ENCODE peak calls at places on chromosome 12, in four cellular contexts. One of them, this sample, is unnamed.

GRCh38 chr12:93699271-93700141 is 22.3 kb downstream of the CRADD start:
- DNase-seq in T-helper 2 cell: no peak
- DNase-seq in stimulated activated CD8-positive, alpha-beta memory T cell treated with anti-CD3 and anti-CD28 coated beads, Interleukin-15, amount 100 ng/mL, for 24 hours: no peak
- DNase-seq in progenitor cell of endocrine pancreas: no peak
- DNase-seq in this sample: no peak

GRCh38 chr12:108646597-108647190 is 13.0 kb upstream of the SELPLG start:
- DNase-seq in T-helper 2 cell: no peak
- DNase-seq in stimulated activated CD8-positive, alpha-beta memory T cell treated with anti-CD3 and anti-CD28 coated beads, Interleukin-15, amount 100 ng/mL, for 24 hours: no peak
- DNase-seq in progenitor cell of endocrine pancreas: no peak
- DNase-seq in this sample: no peak

GRCh38 chr12:116150001-116150400 is 127.5 kb downstream of the MED13L start:
- DNase-seq in T-helper 2 cell: no peak
- DNase-seq in stimulated activated CD8-positive, alpha-beta memory T cell treated with anti-CD3 and anti-CD28 coated beads, Interleukin-15, amount 100 ng/mL, for 24 hours: no peak
- DNase-seq in progenitor cell of endocrine pancreas: no peak
- DNase-seq in this sample: no peak

GRCh38 chr12:90652280-90652679 is 302.7 kb downstream of the CCER1 start:
- DNase-seq in T-helper 2 cell: no peak
- DNase-seq in stimulated activated CD8-positive, alpha-beta memory T cell treated with anti-CD3 and anti-CD28 coated beads, Interleukin-15, amount 100 ng/mL, for 24 hours: no peak
- DNase-seq in progenitor cell of endocrine pancreas: no peak
- DNase-seq in this sample: no peak

GRCh38 chr12:81167694-81168093 is 89.8 kb downstream of the ACSS3 start:
- DNase-seq in T-helper 2 cell: no peak
- DNase-seq in stimulated activated CD8-positive, alpha-beta memory T cell treated with anti-CD3 and anti-CD28 coated beads, Interleukin-15, amount 100 ng/mL, for 24 hours: no peak
- DNase-seq in progenitor cell of endocrine pancreas: no peak
- DNase-seq in this sample: no peak

GRCh38 chr12:54060975-54061778 is 7.5 kb downstream of the HOXC4 start:
- DNase-seq in T-helper 2 cell: no peak
- DNase-seq in stimulated activated CD8-positive, alpha-beta memory T cell treated with anti-CD3 and anti-CD28 coated beads, Interleukin-15, amount 100 ng/mL, for 24 hours: no peak
- DNase-seq in progenitor cell of endocrine pancreas: no peak
- DNase-seq in this sample: no peak

GRCh38 chr12:42104784-42105183 is 39.9 kb downstream of the GXYLT1 start:
- DNase-seq in T-helper 2 cell: no peak
- DNase-seq in stimulated activated CD8-positive, alpha-beta memory T cell treated with anti-CD3 and anti-CD28 coated beads, Interleukin-15, amount 100 ng/mL, for 24 hours: no peak
- DNase-seq in progenitor cell of endocrine pancreas: no peak
- DNase-seq in this sample: no peak

GRCh38 chr12:93573552-93574223 is 1.2 kb downstream of the SOCS2 start:
- DNase-seq in T-helper 2 cell: no peak
- DNase-seq in stimulated activated CD8-positive, alpha-beta memory T cell treated with anti-CD3 and anti-CD28 coated beads, Interleukin-15, amount 100 ng/mL, for 24 hours: no peak
- DNase-seq in progenitor cell of endocrine pancreas: no peak
- DNase-seq in this sample: peak

GRCh38 chr12:116000252-116000651 is 277.2 kb downstream of the MED13L start:
- DNase-seq in T-helper 2 cell: no peak
- DNase-seq in stimulated activated CD8-positive, alpha-beta memory T cell treated with anti-CD3 and anti-CD28 coated beads, Interleukin-15, amount 100 ng/mL, for 24 hours: no peak
- DNase-seq in progenitor cell of endocrine pancreas: no peak
- DNase-seq in this sample: no peak

GRCh38 chr12:7869137-7869536 is 3.6 kb downstream of the SLC2A14 start:
- DNase-seq in T-helper 2 cell: no peak
- DNase-seq in stimulated activated CD8-positive, alpha-beta memory T cell treated with anti-CD3 and anti-CD28 coated beads, Interleukin-15, amount 100 ng/mL, for 24 hours: no peak
- DNase-seq in progenitor cell of endocrine pancreas: no peak
- DNase-seq in this sample: no peak

GRCh38 chr12:31931796-31932715 is 27.2 kb upstream of the RESF1 start:
- DNase-seq in T-helper 2 cell: peak
- DNase-seq in stimulated activated CD8-positive, alpha-beta memory T cell treated with anti-CD3 and anti-CD28 coated beads, Interleukin-15, amount 100 ng/mL, for 24 hours: no peak
- DNase-seq in progenitor cell of endocrine pancreas: no peak
- DNase-seq in this sample: no peak

GRCh38 chr12:93061414-93062099 is 132.5 kb upstream of the EEA1 start:
- DNase-seq in T-helper 2 cell: no peak
- DNase-seq in stimulated activated CD8-positive, alpha-beta memory T cell treated with anti-CD3 and anti-CD28 coated beads, Interleukin-15, amount 100 ng/mL, for 24 hours: no peak
- DNase-seq in progenitor cell of endocrine pancreas: no peak
- DNase-seq in this sample: no peak

GRCh38 chr12:103858335-103858734 is 17.3 kb upstream of the NT5DC3 start:
- DNase-seq in T-helper 2 cell: no peak
- DNase-seq in stimulated activated CD8-positive, alpha-beta memory T cell treated with anti-CD3 and anti-CD28 coated beads, Interleukin-15, amount 100 ng/mL, for 24 hours: no peak
- DNase-seq in progenitor cell of endocrine pancreas: no peak
- DNase-seq in this sample: no peak

GRCh38 chr12:53997324-53998173 is 2.4 kb upstream of the HOXC9 start:
- DNase-seq in T-helper 2 cell: no peak
- DNase-seq in stimulated activated CD8-positive, alpha-beta memory T cell treated with anti-CD3 and anti-CD28 coated beads, Interleukin-15, amount 100 ng/mL, for 24 hours: no peak
- DNase-seq in progenitor cell of endocrine pancreas: no peak
- DNase-seq in this sample: peak

GRCh38 chr12:47033081-47033480 is 46.3 kb upstream of the PCED1B start:
- DNase-seq in T-helper 2 cell: no peak
- DNase-seq in stimulated activated CD8-positive, alpha-beta memory T cell treated with anti-CD3 and anti-CD28 coated beads, Interleukin-15, amount 100 ng/mL, for 24 hours: no peak
- DNase-seq in progenitor cell of endocrine pancreas: no peak
- DNase-seq in this sample: no peak

GRCh38 chr12:98274430-98275130 is 240.8 kb upstream of the TMPO start:
- DNase-seq in T-helper 2 cell: no peak
- DNase-seq in stimulated activated CD8-positive, alpha-beta memory T cell treated with anti-CD3 and anti-CD28 coated beads, Interleukin-15, amount 100 ng/mL, for 24 hours: no peak
- DNase-seq in progenitor cell of endocrine pancreas: no peak
- DNase-seq in this sample: no peak

GRCh38 chr12:6294533-6295186 is 15.8 kb upstream of the PLEKHG6 start:
- DNase-seq in T-helper 2 cell: no peak
- DNase-seq in stimulated activated CD8-positive, alpha-beta memory T cell treated with anti-CD3 and anti-CD28 coated beads, Interleukin-15, amount 100 ng/mL, for 24 hours: no peak
- DNase-seq in progenitor cell of endocrine pancreas: no peak
- DNase-seq in this sample: no peak

GRCh38 chr12:124159655-124160054 is 135.2 kb upstream of the RFLNA start:
- DNase-seq in T-helper 2 cell: no peak
- DNase-seq in stimulated activated CD8-positive, alpha-beta memory T cell treated with anti-CD3 and anti-CD28 coated beads, Interleukin-15, amount 100 ng/mL, for 24 hours: no peak
- DNase-seq in progenitor cell of endocrine pancreas: no peak
- DNase-seq in this sample: no peak

GRCh38 chr12:90690120-90690519 is 264.9 kb downstream of the CCER1 start:
- DNase-seq in T-helper 2 cell: no peak
- DNase-seq in stimulated activated CD8-positive, alpha-beta memory T cell treated with anti-CD3 and anti-CD28 coated beads, Interleukin-15, amount 100 ng/mL, for 24 hours: no peak
- DNase-seq in progenitor cell of endocrine pancreas: no peak
- DNase-seq in this sample: no peak

GRCh38 chr12:2246358-2246757 is 193.6 kb downstream of the CACNA1C start:
- DNase-seq in T-helper 2 cell: no peak
- DNase-seq in stimulated activated CD8-positive, alpha-beta memory T cell treated with anti-CD3 and anti-CD28 coated beads, Interleukin-15, amount 100 ng/mL, for 24 hours: no peak
- DNase-seq in progenitor cell of endocrine pancreas: no peak
- DNase-seq in this sample: no peak

GRCh38 chr12:28966049-28966778 is 182.9 kb upstream of the FAR2 start:
- DNase-seq in T-helper 2 cell: no peak
- DNase-seq in stimulated activated CD8-positive, alpha-beta memory T cell treated with anti-CD3 and anti-CD28 coated beads, Interleukin-15, amount 100 ng/mL, for 24 hours: no peak
- DNase-seq in progenitor cell of endocrine pancreas: no peak
- DNase-seq in this sample: peak

GRCh38 chr12:120167529-120168095 is 26.9 kb downstream of the GCN1 start:
- DNase-seq in T-helper 2 cell: no peak
- DNase-seq in stimulated activated CD8-positive, alpha-beta memory T cell treated with anti-CD3 and anti-CD28 coated beads, Interleukin-15, amount 100 ng/mL, for 24 hours: no peak
- DNase-seq in progenitor cell of endocrine pancreas: no peak
- DNase-seq in this sample: no peak

GRCh38 chr12:78060186-78060585 is 229.5 kb downstream of the NAV3 start:
- DNase-seq in T-helper 2 cell: no peak
- DNase-seq in stimulated activated CD8-positive, alpha-beta memory T cell treated with anti-CD3 and anti-CD28 coated beads, Interleukin-15, amount 100 ng/mL, for 24 hours: no peak
- DNase-seq in progenitor cell of endocrine pancreas: no peak
- DNase-seq in this sample: no peak

GRCh38 chr12:46187023-46187422 is 81.8 kb downstream of the SLC38A1 start:
- DNase-seq in T-helper 2 cell: no peak
- DNase-seq in stimulated activated CD8-positive, alpha-beta memory T cell treated with anti-CD3 and anti-CD28 coated beads, Interleukin-15, amount 100 ng/mL, for 24 hours: no peak
- DNase-seq in progenitor cell of endocrine pancreas: no peak
- DNase-seq in this sample: peak

GRCh38 chr12:62737201-62737600 is 197.7 kb downstream of the PPM1H start:
- DNase-seq in T-helper 2 cell: no peak
- DNase-seq in stimulated activated CD8-positive, alpha-beta memory T cell treated with anti-CD3 and anti-CD28 coated beads, Interleukin-15, amount 100 ng/mL, for 24 hours: no peak
- DNase-seq in progenitor cell of endocrine pancreas: no peak
- DNase-seq in this sample: no peak

GRCh38 chr12:129185855-129186254 is 332.6 kb downstream of the GLT1D1 start:
- DNase-seq in T-helper 2 cell: no peak
- DNase-seq in stimulated activated CD8-positive, alpha-beta memory T cell treated with anti-CD3 and anti-CD28 coated beads, Interleukin-15, amount 100 ng/mL, for 24 hours: no peak
- DNase-seq in progenitor cell of endocrine pancreas: no peak
- DNase-seq in this sample: no peak

GRCh38 chr12:132366341-132366861 is 37.0 kb upstream of the GALNT9 start:
- DNase-seq in T-helper 2 cell: no peak
- DNase-seq in stimulated activated CD8-positive, alpha-beta memory T cell treated with anti-CD3 and anti-CD28 coated beads, Interleukin-15, amount 100 ng/mL, for 24 hours: no peak
- DNase-seq in progenitor cell of endocrine pancreas: no peak
- DNase-seq in this sample: no peak

This sample was measured in MG63.